ENCODE peak calls at places on chromosomes 12 and 14, in four cellular contexts. One of them, this sample, is unnamed.

GRCh38 chr14:69247691-69248440 is 12.1 kb upstream of the GALNT16 start:
- DNase-seq in amniotic stem cell: peak; percentile 36
- DNase-seq in AG10803: peak; percentile 98
- DNase-seq in MM.1S: no peak
- DNase-seq in this sample: peak; percentile 57

GRCh38 chr14:50612795-50613194 is 52.9 kb downstream of the ATL1 start:
- DNase-seq in amniotic stem cell: no peak
- DNase-seq in AG10803: no peak
- DNase-seq in MM.1S: no peak
- DNase-seq in this sample: no peak

GRCh38 chr12:52988933-52989332 is 17.3 kb upstream of the EIF4B start:
- DNase-seq in amniotic stem cell: no peak
- DNase-seq in MM.1S: no peak
- DNase-seq in AG10803: no peak
- DNase-seq in this sample: no peak

GRCh38 chr12:13210022-13210539 is 13.6 kb downstream of the EMP1 start:
- DNase-seq in MM.1S: no peak
- DNase-seq in AG10803: no peak
- DNase-seq in amniotic stem cell: no peak
- DNase-seq in this sample: no peak

GRCh38 chr14:79044894-79045624 is 874.9 kb downstream of the NRXN3 start:
- DNase-seq in MM.1S: no peak
- DNase-seq in AG10803: peak; percentile 17
- DNase-seq in amniotic stem cell: peak; percentile 4
- DNase-seq in this sample: no peak

GRCh38 chr14:103679351-103679750 is 35.9 kb downstream of the XRCC3 start:
- DNase-seq in amniotic stem cell: no peak
- DNase-seq in MM.1S: no peak
- DNase-seq in AG10803: peak; percentile 39
- DNase-seq in this sample: no peak

GRCh38 chr12:129163461-129163860 is 310.2 kb downstream of the GLT1D1 start:
- DNase-seq in amniotic stem cell: no peak
- DNase-seq in MM.1S: no peak
- DNase-seq in AG10803: no peak
- DNase-seq in this sample: no peak

GRCh38 chr12:45122776-45123380 is 72.0 kb upstream of the DBX2 start:
- DNase-seq in amniotic stem cell: no peak
- DNase-seq in MM.1S: peak; percentile 43
- DNase-seq in AG10803: peak; percentile 31
- DNase-seq in this sample: no peak

GRCh38 chr12:65229441-65229840 is 49.0 kb upstream of the MSRB3 start:
- DNase-seq in AG10803: peak; percentile 38
- DNase-seq in MM.1S: no peak
- DNase-seq in amniotic stem cell: peak; percentile 57
- DNase-seq in this sample: no peak

GRCh38 chr12:46388427-46388992 is 15.9 kb upstream of the SLC38A2 start:
- DNase-seq in amniotic stem cell: peak; percentile 43
- DNase-seq in AG10803: no peak
- DNase-seq in MM.1S: peak; percentile 48
- DNase-seq in this sample: no peak

GRCh38 chr12:5044420-5045295 is 979 bp downstream of the KCNA5 start:
- DNase-seq in MM.1S: no peak
- DNase-seq in AG10803: no peak
- DNase-seq in amniotic stem cell: no peak
- DNase-seq in this sample: no peak

GRCh38 chr14:93957751-93958566 is 18.4 kb downstream of the ASB2 start:
- DNase-seq in MM.1S: no peak
- DNase-seq in AG10803: no peak
- DNase-seq in amniotic stem cell: no peak
- DNase-seq in this sample: no peak

GRCh38 chr14:91872011-91872476 is 4.7 kb upstream of the TC2N start:
- DNase-seq in AG10803: no peak
- DNase-seq in MM.1S: no peak
- DNase-seq in amniotic stem cell: no peak
- DNase-seq in this sample: no peak

GRCh38 chr12:50039151-50039835 is 14.0 kb upstream of the RACGAP1 start:
- DNase-seq in amniotic stem cell: peak; percentile 40
- DNase-seq in MM.1S: peak; percentile 78
- DNase-seq in AG10803: peak; percentile 64
- DNase-seq in this sample: peak; percentile 82

GRCh38 chr12:25644964-25645363 is 91.9 kb upstream of the LMNTD1 start:
- DNase-seq in MM.1S: no peak
- DNase-seq in AG10803: peak; percentile 52
- DNase-seq in amniotic stem cell: no peak
- DNase-seq in this sample: no peak

GRCh38 chr14:63308723-63309317 is 9.9 kb downstream of the GPHB5 start:
- DNase-seq in amniotic stem cell: no peak
- DNase-seq in AG10803: peak; percentile 8
- DNase-seq in MM.1S: no peak
- DNase-seq in this sample: no peak

GRCh38 chr14:29144598-29144997 is 378.0 kb downstream of the FOXG1 start:
- DNase-seq in MM.1S: no peak
- DNase-seq in amniotic stem cell: peak; percentile 76
- DNase-seq in AG10803: peak; percentile 98
- DNase-seq in this sample: no peak

This sample was measured in ureter.